ENCODE peak calls at places on chromosomes 4 and X, in ten cellular contexts. C, P, D, R, B, S, O, A, F and G are unnamed samples.

GRCh38 chr4:74390677-74391076 is 25.7 kb downstream of the EREG start:
- DNase-seq in O (no peak), R (no peak), S (no peak), D (no peak), P (no peak), A (no peak), C (no peak), F (no peak), B (no peak), G (no peak)

GRCh38 chr4:37430718-37431416 is 186.3 kb downstream of the NWD2 start:
- DNase-seq in S (no peak), R (no peak), B (no peak), F (no peak), P (no peak), A (no peak), C (no peak), O (no peak), D (no peak), G (no peak)

GRCh38 chr4:100034265-100034664 is 84.2 kb upstream of the H2AZ1 start:
- DNase-seq in O (no peak), P (no peak), S (no peak), A (no peak), D (no peak), C (no peak), R (no peak), B (peak; percentile 24), F (no peak), G (no peak)

GRCh38 chr4:165398570-165398969 is 19.8 kb downstream of the CPE start:
- DNase-seq in P (peak; percentile 73), F (no peak), R (peak; percentile 35), D (peak; percentile 50), B (peak; percentile 16), A (peak; percentile 12), S (no peak), O (no peak), C (no peak), G (peak; percentile 68)

GRCh38 chrX:46408553-46409407 is 136.4 kb downstream of the ZNF674 start:
- DNase-seq in O (peak; percentile 83), D (peak; percentile 42), S (peak; percentile 37), B (peak; percentile 76), C (peak; percentile 84), A (peak; percentile 39), R (peak; percentile 74), F (peak; percentile 79), P (peak; percentile 56), G (peak; percentile 41)

GRCh38 chr4:112926826-112927225 is 122.6 kb upstream of the ANK2 start:
- DNase-seq in P (no peak), F (no peak), R (no peak), D (no peak), O (no peak), A (no peak), B (no peak), C (no peak), S (no peak), G (no peak)

GRCh38 chrX:42107495-42108139 is 184.3 kb upstream of the CASK start:
- DNase-seq in F (no peak), R (no peak), O (no peak), B (no peak), A (no peak), P (no peak), S (no peak), D (no peak), C (no peak), G (no peak)

GRCh38 chr4:150237110-150237852 is 159.0 kb downstream of the DCLK2 start:
- DNase-seq in B (peak; percentile 98), F (no peak), S (no peak), P (peak; percentile 99), R (no peak), C (no peak), A (peak; percentile 75), D (peak; percentile 12), O (peak; percentile 84), G (peak; percentile 98)

GRCh38 chr4:124191329-124191728 is 521.2 kb downstream of the ANKRD50 start:
- DNase-seq in D (no peak), F (no peak), C (no peak), A (peak; percentile 74), R (no peak), P (no peak), B (no peak), O (no peak), S (no peak), G (no peak)

GRCh38 chr4:108359130-108359709 is 190.5 kb upstream of the LEF1 start:
- DNase-seq in S (no peak), F (no peak), P (no peak), R (no peak), B (no peak), O (no peak), C (no peak), D (no peak), A (no peak), G (no peak)

GRCh38 chr4:7903686-7904085 is 36.0 kb downstream of the AFAP1 start:
- DNase-seq in B (peak; percentile 66), A (no peak), R (no peak), O (no peak), C (no peak), D (no peak), S (no peak), F (no peak), P (peak; percentile 73), G (peak; percentile 63)

GRCh38 chrX:120753413-120754251 is 122.0 kb downstream of the CT47B1 start:
- DNase-seq in D (no peak), R (no peak), O (no peak), C (no peak), S (no peak), A (no peak), F (no peak), B (no peak), P (no peak), G (no peak)

GRCh38 chrX:153448556-153449280 is 2.9 kb upstream of the TREX2 start:
- DNase-seq in P (no peak), A (no peak), R (no peak), O (no peak), B (no peak), C (no peak), D (no peak), F (peak; percentile 63), S (no peak), G (no peak)

GRCh38 chr4:87732033-87732770 is 67.2 kb upstream of the IBSP start:
- DNase-seq in F (no peak), B (no peak), S (no peak), C (no peak), O (peak; percentile 10), R (no peak), A (no peak), P (peak; percentile 41), D (no peak), G (peak; percentile 30)

GRCh38 chrX:14616301-14616700 is 87.0 kb downstream of the GLRA2 start:
- DNase-seq in A (no peak), R (no peak), S (no peak), F (no peak), P (peak; percentile 1), C (no peak), O (no peak), B (peak; percentile 38), D (no peak), G (no peak)

GRCh38 chr4:56958111-56958517 is 19.3 kb downstream of the NOA1 start:
- DNase-seq in C (no peak), F (peak; percentile 94), B (peak; percentile 100), O (peak; percentile 78), D (no peak), P (peak; percentile 97), A (peak; percentile 83), S (no peak), R (no peak), G (peak; percentile 96)

GRCh38 chr4:151676301-151676700 is 84.5 kb downstream of the GATB start:
- DNase-seq in O (peak; percentile 75), B (peak; percentile 94), F (no peak), P (peak; percentile 87), A (peak; percentile 88), C (no peak), S (no peak), D (peak; percentile 8), R (no peak), G (peak; percentile 83)

GRCh38 chr4:74555231-74555630 is 110.3 kb downstream of the AREG start:
- DNase-seq in P (peak; percentile 88), O (peak; percentile 87), C (no peak), S (no peak), A (peak; percentile 84), B (peak; percentile 69), F (no peak), R (no peak), D (no peak), G (peak; percentile 87)

GRCh38 chrX:70769659-70770232 is 138.8 kb downstream of the TEX11 start:
- DNase-seq in B (peak; percentile 5), A (no peak), R (no peak), S (no peak), D (no peak), F (no peak), O (peak; percentile 43), C (no peak), P (no peak), G (no peak)

DNA sequence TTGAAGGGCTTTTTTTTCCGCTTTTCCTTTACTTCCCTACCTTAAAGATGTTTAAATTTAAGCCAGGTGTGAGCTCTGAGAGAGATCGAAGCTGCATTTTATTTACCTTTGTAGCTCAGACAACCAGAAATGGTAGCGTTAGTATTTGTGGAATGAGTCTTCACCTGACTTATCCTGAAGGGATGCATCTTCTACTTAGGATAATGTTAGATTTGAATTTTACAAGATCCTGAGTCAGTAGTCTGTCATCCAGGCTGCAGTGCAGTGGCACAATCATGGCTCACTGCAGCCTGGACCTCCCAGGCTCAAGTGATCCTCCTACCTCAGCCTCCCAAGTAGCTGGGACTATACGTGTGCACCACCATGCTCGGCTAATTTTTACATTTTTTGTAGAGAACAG is 26.2 kb downstream of the TMSB4X start:
- DNase-seq in F (no peak), O (peak; percentile 92), P (no peak), S (no peak), R (no peak), C (no peak), B (no peak), D (no peak), A (peak; percentile 66), G (no peak)
- H3K9ac ChIP-seq in F (no peak overlapping the region), O (peak overlapping the region; percentile 80), P (no peak overlapping the region), S (no peak overlapping the region), R (no peak overlapping the region), C (no peak overlapping the region), B (no peak overlapping the region), D (no peak overlapping the region), A (no peak overlapping the region), G (no peak overlapping the region)

GRCh38 chrX:72045552-72046277 is 86.0 kb downstream of the RTL5 start:
- DNase-seq in R (peak; percentile 15), S (peak; percentile 78), O (peak; percentile 8), B (no peak), A (peak; percentile 62), P (peak; percentile 65), C (peak; percentile 83), D (no peak), F (no peak), G (peak; percentile 52)
- H3K9ac ChIP-seq in R (no peak overlapping the region), S (peak overlapping the region; percentile 10), O (no peak overlapping the region), B (no peak overlapping the region), A (no peak overlapping the region), P (no peak overlapping the region), C (no peak overlapping the region), D (no peak overlapping the region), F (no peak overlapping the region), G (no peak overlapping the region)

GRCh38 chr4:173521474-173522159 is 8.4 kb downstream of the HAND2 start:
- DNase-seq in S (no peak), F (no peak), C (no peak), B (no peak), O (no peak), D (no peak), A (no peak), P (no peak), R (peak; percentile 55), G (no peak)
- H3K9ac ChIP-seq in S (no peak overlapping the region), F (no peak overlapping the region), C (no peak overlapping the region), B (no peak overlapping the region), O (no peak overlapping the region), D (no peak overlapping the region), A (no peak overlapping the region), P (no peak overlapping the region), R (no peak overlapping the region), G (no peak overlapping the region)

GRCh38 chr4:148030486-148030885 is 298.6 kb downstream of the ARHGAP10 start:
- DNase-seq in R (no peak), A (no peak), P (peak; percentile 41), B (peak; percentile 75), C (no peak), F (no peak), S (no peak), D (no peak), O (no peak), G (peak; percentile 35)
- H3K9ac ChIP-seq in R (no peak overlapping the region), A (no peak overlapping the region), P (no peak overlapping the region), B (no peak overlapping the region), C (no peak overlapping the region), F (no peak overlapping the region), S (no peak overlapping the region), D (no peak overlapping the region), O (no peak overlapping the region), G (no peak overlapping the region)